ENCODE peak calls at places on chromosomes 4 and X, in nine cellular contexts. J is caudate nucleus; B is H9; L is EL; E is GM13976; F is activated CD4-positive, CD25-positive, alpha-beta regulatory T cell; I is KG1; T is H4; K is CD8-positive, alpha-beta memory T cell. C is an unnamed sample.

GRCh38 chr4:179595671-179596410 is 2153.6 kb upstream of the AGA start:
- DNase-seq in J (no peak), B (no peak), L (peak), E (no peak), F (no peak), I (no peak), T (peak), K (no peak), C (no peak)

GRCh38 chr4:31360786-31361185 is 640.6 kb downstream of the PCDH7 start:
- DNase-seq in J (no peak), B (no peak), L (no peak), E (no peak), F (no peak), I (no peak), T (peak), K (no peak), C (no peak)

GRCh38 chr4:18840499-18840898 is 818.9 kb upstream of the LCORL start:
- DNase-seq in J (no peak), B (no peak), L (peak), E (no peak), F (no peak), I (no peak), T (no peak), K (no peak), C (no peak)

GRCh38 chrX:2652106-2652505 is 39.0 kb upstream of the CD99 start:
- DNase-seq in J (no peak), B (peak), L (no peak), E (no peak), F (no peak), I (no peak), T (no peak), K (no peak), C (no peak)

GRCh38 chr4:53633608-53634007 is 42.3 kb upstream of the LNX1 start:
- DNase-seq in J (no peak), B (no peak), L (peak), E (no peak), F (no peak), I (peak), T (peak), K (no peak), C (no peak)

GRCh38 chr4:159698336-159698735 is 595.5 kb downstream of the RAPGEF2 start:
- DNase-seq in J (no peak), B (no peak), L (no peak), E (no peak), F (no peak), I (no peak), T (peak), K (no peak), C (no peak)

GRCh38 chrX:46627700-46628405 is 54.3 kb downstream of the CHST7 start:
- DNase-seq in J (no peak), B (no peak), L (no peak), E (no peak), F (no peak), I (no peak), T (no peak), K (no peak), C (no peak)

GRCh38 chr4:53497446-53498069 is 93.7 kb downstream of the LNX1 start:
- DNase-seq in J (no peak), B (no peak), L (peak), E (no peak), F (no peak), I (no peak), T (peak), K (no peak), C (no peak)

GRCh38 chr4:632926-633325 is 7.6 kb downstream of the PDE6B start:
- DNase-seq in J (no peak), B (no peak), L (no peak), E (no peak), F (no peak), I (no peak), T (no peak), K (no peak), C (no peak)